ENCODE peak calls at places on chromosomes 1 and 21, in six cellular contexts. M is activated CD8-positive, alpha-beta memory T cell treated with anti-CD3 and anti-CD28 coated beads, Interleukin-2, amount 50 U/mL, for 48 hours; H is kidney epithelial cell; E is Daoy; T is NCI-H1930; P is H7. X is an unnamed sample.

GRCh38 chr1:40855513-40855912 is 6.7 kb downstream of the CITED4 start:
- DNase-seq in M (no peak), E (no peak), H (no peak), P (peak), T (no peak), X (no peak)

GRCh38 chr1:207646891-207647290 is 2.0 kb downstream of the CR1L start:
- DNase-seq in H (no peak), T (no peak), P (no peak), E (no peak), M (no peak), X (no peak)

GRCh38 chr1:177495878-177496277 is 325.1 kb downstream of the BRINP2 start:
- DNase-seq in H (no peak), E (no peak), T (no peak), P (no peak), M (no peak), X (no peak)

GRCh38 chr1:176998396-176998795 is 166.1 kb downstream of the ASTN1 start:
- DNase-seq in T (no peak), H (no peak), P (no peak), E (peak), M (no peak), X (no peak)

GRCh38 chr1:10085076-10085475 is 52.3 kb downstream of the UBE4B start:
- DNase-seq in T (no peak), E (no peak), H (no peak), P (no peak), M (no peak), X (no peak)

GRCh38 chr21:25607151-25607811 is at the start of gene MRPL39:
- DNase-seq in H (peak), T (peak), E (peak), M (peak), P (peak), X (peak)

GRCh38 chr1:200245492-200245891 is 164.3 kb downstream of the ZNF281 start:
- DNase-seq in H (no peak), T (no peak), P (no peak), E (peak), M (no peak), X (no peak)

GRCh38 chr1:197521118-197521739 is 253.2 kb downstream of the CRB1 start:
- DNase-seq in H (no peak), M (no peak), E (peak), P (peak), T (peak), X (no peak)

GRCh38 chr1:108717774-108718316 is 5.1 kb downstream of the FNDC7 start:
- DNase-seq in H (no peak), E (no peak), M (no peak), T (no peak), P (no peak), X (no peak)

GRCh38 chr1:239308701-239309333 is 77.6 kb upstream of the CHRM3 start:
- DNase-seq in M (peak), E (peak), P (peak), T (no peak), H (no peak), X (peak)

GRCh38 chr1:16248603-16249534 is 11.9 kb upstream of the CPLANE2 start:
- DNase-seq in M (peak), P (no peak), T (peak), H (peak), E (peak), X (no peak)

GRCh38 chr1:119139393-119139792 is 1.1 kb downstream of the WARS2 start:
- DNase-seq in E (peak), T (no peak), P (no peak), H (no peak), M (no peak), X (no peak)

GRCh38 chr1:20787775-20788488 is 825 bp upstream of the HP1BP3 start:
- DNase-seq in M (no peak), T (no peak), P (peak), H (no peak), E (peak), X (peak)

GRCh38 chr1:205301220-205301821 is 20.2 kb downstream of the NUAK2 start:
- DNase-seq in H (peak), M (no peak), T (no peak), E (peak), P (peak), X (peak)